ENCODE peak calls at places on chromosomes 13 and 19, in seven cellular contexts. One of them, this sample, is unnamed.

GRCh38 chr19:53703361-53703760 is 71.6 kb downstream of the DPRX start:
- DNase-seq in IMR-90: no peak
- DNase-seq in H9: no peak
- DNase-seq in H1: no peak
- DNase-seq in trophoblast cell: no peak
- DNase-seq in neuronal stem cell: no peak
- DNase-seq in mesenchymal stem cell: no peak
- DNase-seq in this sample: no peak

GRCh38 chr19:1266116-1266817 is 2.9 kb upstream of the CIRBP start:
- DNase-seq in IMR-90: peak; percentile 78
- DNase-seq in H9: peak; percentile 87
- DNase-seq in H1: peak; percentile 97
- DNase-seq in trophoblast cell: peak; percentile 74
- DNase-seq in neuronal stem cell: peak; percentile 92
- DNase-seq in mesenchymal stem cell: peak; percentile 92
- DNase-seq in this sample: peak; percentile 91

GRCh38 chr13:112941349-112941748 is 27.7 kb upstream of the MCF2L start:
- DNase-seq in IMR-90: no peak
- DNase-seq in H9: no peak
- DNase-seq in H1: no peak
- DNase-seq in trophoblast cell: no peak
- DNase-seq in neuronal stem cell: no peak
- DNase-seq in mesenchymal stem cell: no peak
- DNase-seq in this sample: no peak

GRCh38 chr19:57239982-57240310 is 486 bp upstream of the ZNF805 start:
- DNase-seq in IMR-90: no peak
- DNase-seq in H9: no peak
- DNase-seq in H1: no peak
- DNase-seq in trophoblast cell: no peak
- DNase-seq in neuronal stem cell: no peak
- DNase-seq in mesenchymal stem cell: no peak
- DNase-seq in this sample: no peak

GRCh38 chr19:23410155-23410554 is 14.9 kb upstream of the ZNF91 start:
- DNase-seq in IMR-90: no peak
- DNase-seq in H9: no peak
- DNase-seq in H1: no peak
- DNase-seq in trophoblast cell: no peak
- DNase-seq in neuronal stem cell: no peak
- DNase-seq in mesenchymal stem cell: no peak
- DNase-seq in this sample: no peak

GRCh38 chr19:41753936-41754529 is 1.3 kb upstream of the CEACAM6 start:
- DNase-seq in IMR-90: peak; percentile 4
- DNase-seq in H9: peak; percentile 47
- DNase-seq in H1: peak; percentile 79
- DNase-seq in trophoblast cell: peak; percentile 6
- DNase-seq in neuronal stem cell: peak; percentile 6
- DNase-seq in mesenchymal stem cell: peak; percentile 6
- DNase-seq in this sample: peak; percentile 32

GRCh38 chr13:86882835-86883234 is 788.3 kb upstream of the SLITRK5 start:
- DNase-seq in IMR-90: peak; percentile 2
- DNase-seq in H9: no peak
- DNase-seq in H1: no peak
- DNase-seq in trophoblast cell: no peak
- DNase-seq in neuronal stem cell: no peak
- DNase-seq in mesenchymal stem cell: peak; percentile 37
- DNase-seq in this sample: peak; percentile 11

GRCh38 chr13:78241278-78241919 is 322.8 kb upstream of the EDNRB start:
- DNase-seq in IMR-90: peak; percentile 11
- DNase-seq in H9: peak; percentile 60
- DNase-seq in H1: peak; percentile 72
- DNase-seq in trophoblast cell: peak; percentile 16
- DNase-seq in neuronal stem cell: peak; percentile 44
- DNase-seq in mesenchymal stem cell: peak; percentile 32
- DNase-seq in this sample: peak; percentile 61

GRCh38 chr13:110779046-110779445 is 65.5 kb downstream of the ING1 start:
- DNase-seq in IMR-90: no peak
- DNase-seq in H9: no peak
- DNase-seq in H1: no peak
- DNase-seq in trophoblast cell: no peak
- DNase-seq in neuronal stem cell: no peak
- DNase-seq in mesenchymal stem cell: no peak
- DNase-seq in this sample: no peak

GRCh38 chr13:98622926-98623325 is 46.0 kb upstream of the STK24 start:
- DNase-seq in IMR-90: no peak
- DNase-seq in H9: no peak
- DNase-seq in H1: no peak
- DNase-seq in trophoblast cell: peak; percentile 57
- DNase-seq in neuronal stem cell: no peak
- DNase-seq in mesenchymal stem cell: no peak
- DNase-seq in this sample: no peak

GRCh38 chr19:31962565-31962996 is 382.8 kb upstream of the ZNF507 start:
- DNase-seq in IMR-90: no peak
- DNase-seq in H9: no peak
- DNase-seq in H1: no peak
- DNase-seq in trophoblast cell: no peak
- DNase-seq in neuronal stem cell: no peak
- DNase-seq in mesenchymal stem cell: peak; percentile 18
- DNase-seq in this sample: no peak

GRCh38 chr13:75771818-75772217 is 135.7 kb downstream of the LMO7 start:
- DNase-seq in IMR-90: peak; percentile 91
- DNase-seq in H9: no peak
- DNase-seq in H1: no peak
- DNase-seq in trophoblast cell: no peak
- DNase-seq in neuronal stem cell: no peak
- DNase-seq in mesenchymal stem cell: peak; percentile 72
- DNase-seq in this sample: no peak

GRCh38 chr19:38735257-38735686 is 9.0 kb downstream of the CAPN12 start:
- DNase-seq in IMR-90: no peak
- DNase-seq in H9: peak; percentile 86
- DNase-seq in H1: peak; percentile 82
- DNase-seq in trophoblast cell: peak; percentile 39
- DNase-seq in neuronal stem cell: no peak
- DNase-seq in mesenchymal stem cell: no peak
- DNase-seq in this sample: peak; percentile 82

GRCh38 chr13:31437975-31438374 is 238.2 kb downstream of the B3GLCT start:
- DNase-seq in IMR-90: no peak
- DNase-seq in H9: no peak
- DNase-seq in H1: no peak
- DNase-seq in trophoblast cell: no peak
- DNase-seq in neuronal stem cell: no peak
- DNase-seq in mesenchymal stem cell: no peak
- DNase-seq in this sample: peak; percentile 20

GRCh38 chr13:33649212-33649917 is 168.6 kb upstream of the RFC3 start:
- DNase-seq in IMR-90: peak; percentile 6
- DNase-seq in H9: no peak
- DNase-seq in H1: no peak
- DNase-seq in trophoblast cell: no peak
- DNase-seq in neuronal stem cell: no peak
- DNase-seq in mesenchymal stem cell: peak; percentile 29
- DNase-seq in this sample: no peak

GRCh38 chr13:33644607-33645543 is 173.1 kb upstream of the RFC3 start:
- DNase-seq in IMR-90: peak; percentile 4
- DNase-seq in H9: no peak
- DNase-seq in H1: no peak
- DNase-seq in trophoblast cell: no peak
- DNase-seq in neuronal stem cell: no peak
- DNase-seq in mesenchymal stem cell: no peak
- DNase-seq in this sample: no peak

GRCh38 chr13:33642374-33643065 is 175.4 kb upstream of the RFC3 start:
- DNase-seq in IMR-90: peak; percentile 72
- DNase-seq in H9: no peak
- DNase-seq in H1: no peak
- DNase-seq in trophoblast cell: peak; percentile 67
- DNase-seq in neuronal stem cell: no peak
- DNase-seq in mesenchymal stem cell: peak; percentile 96
- DNase-seq in this sample: peak; percentile 88

GRCh38 chr13:33640832-33641231 is 177.1 kb upstream of the RFC3 start:
- DNase-seq in IMR-90: peak; percentile 18
- DNase-seq in H9: no peak
- DNase-seq in H1: no peak
- DNase-seq in trophoblast cell: peak; percentile 74
- DNase-seq in neuronal stem cell: no peak
- DNase-seq in mesenchymal stem cell: peak; percentile 56
- DNase-seq in this sample: no peak

GRCh38 chr13:33645591-33646554 is 172.1 kb upstream of the RFC3 start:
- DNase-seq in IMR-90: no peak
- DNase-seq in H9: no peak
- DNase-seq in H1: no peak
- DNase-seq in trophoblast cell: no peak
- DNase-seq in neuronal stem cell: no peak
- DNase-seq in mesenchymal stem cell: no peak
- DNase-seq in this sample: no peak
- H3K18ac ChIP-seq in IMR-90: no peak overlapping the region
- H3K18ac ChIP-seq in H9: no peak overlapping the region
- H3K18ac ChIP-seq in H1: no peak overlapping the region
- H3K18ac ChIP-seq in trophoblast cell: no peak overlapping the region
- H3K18ac ChIP-seq in neuronal stem cell: no peak overlapping the region
- H3K18ac ChIP-seq in mesenchymal stem cell: no peak overlapping the region
- H3K18ac ChIP-seq in this sample: no peak overlapping the region

GRCh38 chr19:12034196-12034595 is 1.3 kb downstream of the ZNF433 start:
- DNase-seq in IMR-90: no peak
- DNase-seq in H9: no peak
- DNase-seq in H1: no peak
- DNase-seq in trophoblast cell: no peak
- DNase-seq in neuronal stem cell: no peak
- DNase-seq in mesenchymal stem cell: no peak
- DNase-seq in this sample: no peak
- H3K23ac ChIP-seq in IMR-90: peak overlapping the region; percentile 60
- H3K23ac ChIP-seq in H9: no peak overlapping the region
- H3K23ac ChIP-seq in H1: no peak overlapping the region
- H3K23ac ChIP-seq in trophoblast cell: no peak overlapping the region
- H3K23ac ChIP-seq in neuronal stem cell: no peak overlapping the region
- H3K23ac ChIP-seq in mesenchymal stem cell: no peak overlapping the region
- H3K23ac ChIP-seq in this sample: no peak overlapping the region

GRCh38 chr19:14375055-14375581 is 6.1 kb upstream of the ADGRE5 start:
- DNase-seq in IMR-90: no peak
- DNase-seq in H9: no peak
- DNase-seq in H1: no peak
- DNase-seq in trophoblast cell: peak; percentile 7
- DNase-seq in neuronal stem cell: no peak
- DNase-seq in mesenchymal stem cell: no peak
- DNase-seq in this sample: no peak
- H3K4me1 ChIP-seq in IMR-90: peaks cover 7% of the 10 kb centered on the region
- H3K4me1 ChIP-seq in H9: peaks cover 1% of the 10 kb centered on the region
- H3K4me1 ChIP-seq in H1: peaks cover 12% of the 10 kb centered on the region
- H3K4me1 ChIP-seq in trophoblast cell: no peaks in the 10 kb centered on the region
- H3K4me1 ChIP-seq in neuronal stem cell: peaks cover 17% of the 10 kb centered on the region
- H3K4me1 ChIP-seq in mesenchymal stem cell: peaks cover 6% of the 10 kb centered on the region
- H3K4me1 ChIP-seq in this sample: no peaks in the 10 kb centered on the region

GRCh38 chr19:4350111-4350510 is 6.7 kb downstream of the MPND start:
- DNase-seq in IMR-90: no peak
- DNase-seq in H9: no peak
- DNase-seq in H1: no peak
- DNase-seq in trophoblast cell: no peak
- DNase-seq in neuronal stem cell: no peak
- DNase-seq in mesenchymal stem cell: no peak
- DNase-seq in this sample: no peak

GRCh38 chr19:4354282-4354681 is 10.9 kb downstream of the MPND start:
- DNase-seq in IMR-90: no peak
- DNase-seq in H9: no peak
- DNase-seq in H1: no peak
- DNase-seq in trophoblast cell: no peak
- DNase-seq in neuronal stem cell: no peak
- DNase-seq in mesenchymal stem cell: no peak
- DNase-seq in this sample: no peak

GRCh38 chr19:4354897-4355296 is 11.5 kb downstream of the MPND start:
- DNase-seq in IMR-90: no peak
- DNase-seq in H9: no peak
- DNase-seq in H1: no peak
- DNase-seq in trophoblast cell: no peak
- DNase-seq in neuronal stem cell: no peak
- DNase-seq in mesenchymal stem cell: no peak
- DNase-seq in this sample: no peak

GRCh38 chr19:4350726-4351125 is 7.4 kb downstream of the MPND start:
- DNase-seq in IMR-90: no peak
- DNase-seq in H9: no peak
- DNase-seq in H1: no peak
- DNase-seq in trophoblast cell: no peak
- DNase-seq in neuronal stem cell: no peak
- DNase-seq in mesenchymal stem cell: no peak
- DNase-seq in this sample: no peak

DNA sequence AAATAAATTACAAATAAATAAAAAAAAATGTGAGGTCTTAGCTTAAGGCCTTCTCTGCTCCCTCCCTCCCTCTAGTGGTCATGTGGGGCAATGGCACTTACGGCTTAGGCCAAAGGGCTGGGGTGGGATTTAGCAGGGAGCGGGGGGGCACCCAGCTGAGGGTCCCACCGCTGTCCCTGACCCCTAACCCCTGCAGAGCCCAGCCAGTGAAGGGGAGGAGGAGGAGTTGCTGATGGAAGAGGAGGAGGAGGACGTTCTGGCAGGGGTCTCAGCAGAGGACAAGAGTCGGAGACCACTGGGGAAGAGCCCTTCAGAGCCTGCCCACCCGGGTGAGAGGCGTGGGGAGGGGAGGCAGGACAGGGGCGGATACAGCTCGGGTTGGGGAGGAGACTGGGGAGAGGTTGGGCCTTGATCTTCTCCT is 9.3 kb downstream of the MPND start:
- DNase-seq in IMR-90: peak; percentile 71
- DNase-seq in H9: peak; percentile 68
- DNase-seq in H1: peak; percentile 83
- DNase-seq in trophoblast cell: no peak
- DNase-seq in neuronal stem cell: peak; percentile 72
- DNase-seq in mesenchymal stem cell: peak; percentile 73
- DNase-seq in this sample: peak; percentile 69
- H3K18ac ChIP-seq in IMR-90: no peak overlapping the region
- H3K18ac ChIP-seq in H9: no peak overlapping the region
- H3K18ac ChIP-seq in H1: no peak overlapping the region
- H3K18ac ChIP-seq in trophoblast cell: no peak overlapping the region
- H3K18ac ChIP-seq in neuronal stem cell: peak overlapping the region; percentile 27
- H3K18ac ChIP-seq in mesenchymal stem cell: no peak overlapping the region
- H3K18ac ChIP-seq in this sample: no peak overlapping the region

GRCh38 chr13:55554741-55555140 is 1586.0 kb upstream of the PRR20A start:
- DNase-seq in IMR-90: no peak
- DNase-seq in H9: no peak
- DNase-seq in H1: no peak
- DNase-seq in trophoblast cell: no peak
- DNase-seq in neuronal stem cell: no peak
- DNase-seq in mesenchymal stem cell: no peak
- DNase-seq in this sample: no peak

GRCh38 chr13:55553736-55554135 is 1587.0 kb upstream of the PRR20A start:
- DNase-seq in IMR-90: no peak
- DNase-seq in H9: no peak
- DNase-seq in H1: no peak
- DNase-seq in trophoblast cell: no peak
- DNase-seq in neuronal stem cell: no peak
- DNase-seq in mesenchymal stem cell: no peak
- DNase-seq in this sample: no peak
- H3K23ac ChIP-seq in IMR-90: no peak overlapping the region
- H3K23ac ChIP-seq in H9: no peak overlapping the region
- H3K23ac ChIP-seq in H1: no peak overlapping the region
- H3K23ac ChIP-seq in trophoblast cell: no peak overlapping the region
- H3K23ac ChIP-seq in neuronal stem cell: no peak overlapping the region
- H3K23ac ChIP-seq in mesenchymal stem cell: no peak overlapping the region
- H3K23ac ChIP-seq in this sample: no peak overlapping the region